ENCODE peak calls at places on chromosomes 7 and 10, in nine cellular contexts. One of them, this sample, is unnamed.

GRCh38 chr7:82778021-82778420 is 334.4 kb upstream of the CACNA2D1 start:
- DNase-seq in NCI-H526 treated with DMSO at 0.1 percent for 48 hours: peak
- DNase-seq in neuronal stem cell: no peak
- DNase-seq in iris pigment epithelial cell: peak
- DNase-seq in epithelial cell of esophagus: peak
- DNase-seq in T1000: no peak
- DNase-seq in SW480: no peak
- DNase-seq in stimulated activated CD8-positive, alpha-beta memory T cell treated with anti-CD3 and anti-CD28 coated beads, Interleukin-4, amount 100 ng/mL, for 1 hour: no peak
- DNase-seq in ELR: peak
- DNase-seq in this sample: no peak

GRCh38 chr10:63393050-63393449 is 72.7 kb downstream of the JMJD1C start:
- DNase-seq in NCI-H526 treated with DMSO at 0.1 percent for 48 hours: no peak
- DNase-seq in neuronal stem cell: no peak
- DNase-seq in iris pigment epithelial cell: no peak
- DNase-seq in epithelial cell of esophagus: no peak
- DNase-seq in T1000: no peak
- DNase-seq in SW480: no peak
- DNase-seq in stimulated activated CD8-positive, alpha-beta memory T cell treated with anti-CD3 and anti-CD28 coated beads, Interleukin-4, amount 100 ng/mL, for 1 hour: no peak
- DNase-seq in ELR: no peak
- DNase-seq in this sample: no peak

GRCh38 chr10:36440539-36440938 is 684.9 kb upstream of the ANKRD30A start:
- DNase-seq in NCI-H526 treated with DMSO at 0.1 percent for 48 hours: no peak
- DNase-seq in neuronal stem cell: no peak
- DNase-seq in iris pigment epithelial cell: no peak
- DNase-seq in epithelial cell of esophagus: no peak
- DNase-seq in T1000: no peak
- DNase-seq in SW480: no peak
- DNase-seq in stimulated activated CD8-positive, alpha-beta memory T cell treated with anti-CD3 and anti-CD28 coated beads, Interleukin-4, amount 100 ng/mL, for 1 hour: no peak
- DNase-seq in ELR: no peak
- DNase-seq in this sample: no peak

GRCh38 chr10:73837072-73837471 is 25.7 kb upstream of the NDST2 start:
- DNase-seq in NCI-H526 treated with DMSO at 0.1 percent for 48 hours: no peak
- DNase-seq in neuronal stem cell: no peak
- DNase-seq in iris pigment epithelial cell: peak
- DNase-seq in epithelial cell of esophagus: no peak
- DNase-seq in T1000: no peak
- DNase-seq in SW480: no peak
- DNase-seq in stimulated activated CD8-positive, alpha-beta memory T cell treated with anti-CD3 and anti-CD28 coated beads, Interleukin-4, amount 100 ng/mL, for 1 hour: no peak
- DNase-seq in ELR: peak
- DNase-seq in this sample: no peak

GRCh38 chr7:1536768-1537630 is 6.5 kb downstream of the MAFK start:
- DNase-seq in NCI-H526 treated with DMSO at 0.1 percent for 48 hours: no peak
- DNase-seq in neuronal stem cell: peak
- DNase-seq in iris pigment epithelial cell: peak
- DNase-seq in epithelial cell of esophagus: peak
- DNase-seq in T1000: peak
- DNase-seq in SW480: peak
- DNase-seq in stimulated activated CD8-positive, alpha-beta memory T cell treated with anti-CD3 and anti-CD28 coated beads, Interleukin-4, amount 100 ng/mL, for 1 hour: no peak
- DNase-seq in ELR: peak
- DNase-seq in this sample: peak

GRCh38 chr7:139749545-139749944 is 28.3 kb downstream of the HIPK2 start:
- DNase-seq in NCI-H526 treated with DMSO at 0.1 percent for 48 hours: no peak
- DNase-seq in neuronal stem cell: no peak
- DNase-seq in iris pigment epithelial cell: no peak
- DNase-seq in epithelial cell of esophagus: no peak
- DNase-seq in T1000: no peak
- DNase-seq in SW480: no peak
- DNase-seq in stimulated activated CD8-positive, alpha-beta memory T cell treated with anti-CD3 and anti-CD28 coated beads, Interleukin-4, amount 100 ng/mL, for 1 hour: no peak
- DNase-seq in ELR: no peak
- DNase-seq in this sample: no peak

GRCh38 chr7:133973710-133974109 is 153.4 kb upstream of the LRGUK start:
- DNase-seq in NCI-H526 treated with DMSO at 0.1 percent for 48 hours: no peak
- DNase-seq in neuronal stem cell: no peak
- DNase-seq in iris pigment epithelial cell: no peak
- DNase-seq in epithelial cell of esophagus: no peak
- DNase-seq in T1000: no peak
- DNase-seq in SW480: no peak
- DNase-seq in stimulated activated CD8-positive, alpha-beta memory T cell treated with anti-CD3 and anti-CD28 coated beads, Interleukin-4, amount 100 ng/mL, for 1 hour: no peak
- DNase-seq in ELR: no peak
- DNase-seq in this sample: no peak

GRCh38 chr7:44629825-44630580 is 23.6 kb downstream of the OGDH start:
- DNase-seq in NCI-H526 treated with DMSO at 0.1 percent for 48 hours: no peak
- DNase-seq in neuronal stem cell: no peak
- DNase-seq in iris pigment epithelial cell: no peak
- DNase-seq in epithelial cell of esophagus: no peak
- DNase-seq in T1000: no peak
- DNase-seq in SW480: no peak
- DNase-seq in stimulated activated CD8-positive, alpha-beta memory T cell treated with anti-CD3 and anti-CD28 coated beads, Interleukin-4, amount 100 ng/mL, for 1 hour: no peak
- DNase-seq in ELR: no peak
- DNase-seq in this sample: no peak

GRCh38 chr10:106577266-106577665 is 587.2 kb downstream of the SORCS1 start:
- DNase-seq in NCI-H526 treated with DMSO at 0.1 percent for 48 hours: no peak
- DNase-seq in neuronal stem cell: no peak
- DNase-seq in iris pigment epithelial cell: peak
- DNase-seq in epithelial cell of esophagus: peak
- DNase-seq in T1000: peak
- DNase-seq in SW480: peak
- DNase-seq in stimulated activated CD8-positive, alpha-beta memory T cell treated with anti-CD3 and anti-CD28 coated beads, Interleukin-4, amount 100 ng/mL, for 1 hour: no peak
- DNase-seq in ELR: peak
- DNase-seq in this sample: peak

GRCh38 chr10:123798856-123799255 is 92.8 kb downstream of the CPXM2 start:
- DNase-seq in NCI-H526 treated with DMSO at 0.1 percent for 48 hours: no peak
- DNase-seq in neuronal stem cell: no peak
- DNase-seq in iris pigment epithelial cell: no peak
- DNase-seq in epithelial cell of esophagus: no peak
- DNase-seq in T1000: no peak
- DNase-seq in SW480: no peak
- DNase-seq in stimulated activated CD8-positive, alpha-beta memory T cell treated with anti-CD3 and anti-CD28 coated beads, Interleukin-4, amount 100 ng/mL, for 1 hour: no peak
- DNase-seq in ELR: no peak
- DNase-seq in this sample: no peak

GRCh38 chr7:44057849-44058758 is 7.3 kb downstream of the PGAM2 start:
- DNase-seq in NCI-H526 treated with DMSO at 0.1 percent for 48 hours: no peak
- DNase-seq in neuronal stem cell: no peak
- DNase-seq in iris pigment epithelial cell: no peak
- DNase-seq in epithelial cell of esophagus: peak
- DNase-seq in T1000: no peak
- DNase-seq in SW480: no peak
- DNase-seq in stimulated activated CD8-positive, alpha-beta memory T cell treated with anti-CD3 and anti-CD28 coated beads, Interleukin-4, amount 100 ng/mL, for 1 hour: no peak
- DNase-seq in ELR: no peak
- DNase-seq in this sample: no peak

GRCh38 chr10:102565793-102566192 is 62.0 kb downstream of the SUFU start:
- DNase-seq in NCI-H526 treated with DMSO at 0.1 percent for 48 hours: no peak
- DNase-seq in neuronal stem cell: no peak
- DNase-seq in iris pigment epithelial cell: no peak
- DNase-seq in epithelial cell of esophagus: no peak
- DNase-seq in T1000: no peak
- DNase-seq in SW480: no peak
- DNase-seq in stimulated activated CD8-positive, alpha-beta memory T cell treated with anti-CD3 and anti-CD28 coated beads, Interleukin-4, amount 100 ng/mL, for 1 hour: no peak
- DNase-seq in ELR: no peak
- DNase-seq in this sample: no peak

GRCh38 chr7:1694981-1695511 is 25.0 kb downstream of the ELFN1 start:
- DNase-seq in NCI-H526 treated with DMSO at 0.1 percent for 48 hours: no peak
- DNase-seq in neuronal stem cell: no peak
- DNase-seq in iris pigment epithelial cell: no peak
- DNase-seq in epithelial cell of esophagus: no peak
- DNase-seq in T1000: no peak
- DNase-seq in SW480: no peak
- DNase-seq in stimulated activated CD8-positive, alpha-beta memory T cell treated with anti-CD3 and anti-CD28 coated beads, Interleukin-4, amount 100 ng/mL, for 1 hour: no peak
- DNase-seq in ELR: no peak
- DNase-seq in this sample: no peak

GRCh38 chr10:48945441-48946143 is 6.0 kb upstream of the LRRC18 start:
- DNase-seq in NCI-H526 treated with DMSO at 0.1 percent for 48 hours: no peak
- DNase-seq in neuronal stem cell: no peak
- DNase-seq in iris pigment epithelial cell: no peak
- DNase-seq in epithelial cell of esophagus: no peak
- DNase-seq in T1000: no peak
- DNase-seq in SW480: no peak
- DNase-seq in stimulated activated CD8-positive, alpha-beta memory T cell treated with anti-CD3 and anti-CD28 coated beads, Interleukin-4, amount 100 ng/mL, for 1 hour: no peak
- DNase-seq in ELR: no peak
- DNase-seq in this sample: peak

GRCh38 chr10:42875792-42876191 is 93.2 kb downstream of the BMS1 start:
- DNase-seq in NCI-H526 treated with DMSO at 0.1 percent for 48 hours: no peak
- DNase-seq in neuronal stem cell: no peak
- DNase-seq in iris pigment epithelial cell: no peak
- DNase-seq in epithelial cell of esophagus: no peak
- DNase-seq in T1000: peak
- DNase-seq in SW480: no peak
- DNase-seq in stimulated activated CD8-positive, alpha-beta memory T cell treated with anti-CD3 and anti-CD28 coated beads, Interleukin-4, amount 100 ng/mL, for 1 hour: no peak
- DNase-seq in ELR: peak
- DNase-seq in this sample: peak

GRCh38 chr7:36021917-36022550 is 131.0 kb upstream of the EEPD1 start:
- DNase-seq in NCI-H526 treated with DMSO at 0.1 percent for 48 hours: no peak
- DNase-seq in neuronal stem cell: no peak
- DNase-seq in iris pigment epithelial cell: no peak
- DNase-seq in epithelial cell of esophagus: no peak
- DNase-seq in T1000: no peak
- DNase-seq in SW480: no peak
- DNase-seq in stimulated activated CD8-positive, alpha-beta memory T cell treated with anti-CD3 and anti-CD28 coated beads, Interleukin-4, amount 100 ng/mL, for 1 hour: no peak
- DNase-seq in ELR: no peak
- DNase-seq in this sample: no peak

GRCh38 chr10:121668336-121669009 is 70.2 kb upstream of the FGFR2 start:
- DNase-seq in NCI-H526 treated with DMSO at 0.1 percent for 48 hours: no peak
- DNase-seq in neuronal stem cell: no peak
- DNase-seq in iris pigment epithelial cell: no peak
- DNase-seq in epithelial cell of esophagus: peak
- DNase-seq in T1000: no peak
- DNase-seq in SW480: peak
- DNase-seq in stimulated activated CD8-positive, alpha-beta memory T cell treated with anti-CD3 and anti-CD28 coated beads, Interleukin-4, amount 100 ng/mL, for 1 hour: no peak
- DNase-seq in ELR: no peak
- DNase-seq in this sample: no peak

This sample was measured in LoVo.